ENCODE peak calls at places on chromosomes 1 and 21, in five cellular contexts. Z is DND-41; R is hepatocyte; O is fibroblast of lung; A is CD8-positive, alpha-beta T cell. C is an unnamed sample. For H3K27me3, the result is how much of the 10 kb centered on the place peaks cover.

GRCh38 chr1:121586369-121587229 is 401.8 kb downstream of the SRGAP2C start:
- DNase-seq in Z (peak), R (peak), O (no peak), A (no peak), C (no peak)

GRCh38 chr1:33710989-33711388 is 152.9 kb upstream of the HMGB4 start:
- DNase-seq in Z (no peak), R (no peak), O (peak), A (no peak), C (no peak)

GRCh38 chr1:58898739-58899580 is 115.1 kb upstream of the JUN start:
- DNase-seq in Z (no peak), R (peak), O (no peak), A (no peak), C (no peak)

GRCh38 chr1:155242805-155243358 is 12.4 kb downstream of the ENTREP3 start:
- DNase-seq in Z (no peak), R (no peak), O (no peak), A (no peak), C (no peak)

GRCh38 chr1:68955424-68955823 is 458.5 kb upstream of the DEPDC1 start:
- DNase-seq in Z (no peak), R (no peak), O (peak), A (no peak), C (no peak)

GRCh38 chr1:91057784-91058183 is 35.9 kb upstream of the ZNF644 start:
- DNase-seq in Z (no peak), R (no peak), O (no peak), A (no peak), C (no peak)

GRCh38 chr1:33348194-33348593 is 27.3 kb upstream of the A3GALT2 start:
- DNase-seq in Z (no peak), R (no peak), O (peak), A (no peak), C (no peak)

GRCh38 chr21:39867198-39867650 is at the start of gene PCP4:
- DNase-seq in Z (peak), R (peak), O (peak), A (no peak), C (no peak)

GRCh38 chr1:8157765-8158164 is 131.7 kb upstream of the ERRFI1 start:
- DNase-seq in Z (no peak), R (no peak), O (no peak), A (no peak), C (no peak)

GRCh38 chr1:23194119-23194984 is 22.9 kb downstream of the HTR1D start:
- DNase-seq in Z (no peak), R (no peak), O (peak), A (no peak), C (no peak)

GRCh38 chr1:241163363-241163762 is 193.6 kb downstream of the RGS7 start:
- DNase-seq in Z (no peak), R (no peak), O (no peak), A (no peak), C (no peak)

GRCh38 chr1:153490272-153491051 is 30.0 kb upstream of the S100A7 start:
- DNase-seq in Z (no peak), R (peak), O (peak), A (no peak), C (no peak)

GRCh38 chr1:237386362-237387143 is 344.6 kb downstream of the RYR2 start:
- DNase-seq in Z (no peak), R (peak), O (peak), A (no peak), C (no peak)

GRCh38 chr1:162905759-162906158 is 44.8 kb upstream of the CCDC190 start:
- DNase-seq in Z (no peak), R (peak), O (peak), A (no peak), C (no peak)

GRCh38 chr1:51568231-51568935 is 48.5 kb upstream of the OSBPL9 start:
- DNase-seq in Z (no peak), R (no peak), O (no peak), A (no peak), C (no peak)

GRCh38 chr21:37224861-37225260 is 42.3 kb downstream of the VPS26C start:
- DNase-seq in Z (peak), R (no peak), O (no peak), A (no peak), C (no peak)

GRCh38 chr21:42514883-42515228 is 1.2 kb downstream of the SLC37A1 start:
- DNase-seq in Z (no peak), R (no peak), O (no peak), A (no peak), C (no peak)

GRCh38 chr1:164725401-164725800 is 166.4 kb downstream of the PBX1 start:
- DNase-seq in Z (no peak), R (no peak), O (no peak), A (no peak), C (no peak)

GRCh38 chr1:160607051-160608032 is 28.0 kb upstream of the CD84 start:
- DNase-seq in Z (peak), R (peak), O (peak), A (peak), C (peak)

GRCh38 chr1:110465038-110465813 is 14.3 kb downstream of the PROK1 start:
- DNase-seq in Z (no peak), R (peak), O (no peak), A (no peak), C (no peak)

GRCh38 chr1:3978928-3979325 is 78.9 kb upstream of the C1orf174 start:
- DNase-seq in Z (no peak), R (no peak), O (no peak), A (no peak), C (no peak)

GRCh38 chr1:3981746-3982505 is 81.9 kb upstream of the C1orf174 start:
- DNase-seq in Z (no peak), R (no peak), O (no peak), A (no peak), C (no peak)

GRCh38 chr1:3978196-3978927 is 78.3 kb upstream of the C1orf174 start:
- DNase-seq in Z (no peak), R (no peak), O (no peak), A (no peak), C (no peak)

GRCh38 chr1:3983181-3983580 is 83.1 kb upstream of the C1orf174 start:
- DNase-seq in Z (no peak), R (no peak), O (no peak), A (no peak), C (no peak)

GRCh38 chr1:3981261-3981660 is 81.2 kb upstream of the C1orf174 start:
- DNase-seq in Z (no peak), R (no peak), O (no peak), A (no peak), C (no peak)
- H3K27me3 ChIP-seq in Z (under half), R (under half), O (under half), A (under half), C (under half)

DNA sequence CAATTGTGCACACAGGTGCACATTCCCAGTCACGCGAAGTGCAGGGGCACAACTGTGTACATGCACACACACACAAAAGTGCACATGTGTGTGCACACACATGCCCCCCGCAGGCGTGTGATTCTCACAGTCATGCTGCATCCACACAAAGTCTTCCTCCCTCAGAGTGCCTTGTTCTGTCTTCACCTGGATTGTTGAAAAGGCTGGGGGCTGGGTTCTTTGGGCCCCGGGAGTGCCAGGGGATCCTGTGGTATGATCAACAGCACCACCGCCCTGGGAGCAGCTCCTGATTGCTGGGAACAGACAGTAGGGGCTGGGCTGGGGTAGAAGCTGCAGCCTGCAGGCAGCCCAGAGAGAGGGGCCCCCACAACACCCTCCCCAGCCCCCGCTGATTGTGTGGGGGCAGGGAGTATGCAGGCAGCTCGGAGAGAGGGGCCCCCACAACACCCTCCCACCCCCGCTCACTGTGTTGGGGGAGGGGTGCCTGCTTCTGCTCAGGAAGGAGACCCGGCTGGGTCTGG is 3.4 kb downstream of the COL18A1 start:
- DNase-seq in Z (no peak), R (no peak), O (no peak), A (no peak), C (no peak)
- H3K27me3 ChIP-seq in Z (under half), R (under half), O (under half), A (under half), C (under half)

GRCh38 chr21:38696617-38697016 is 109.1 kb upstream of the ETS2 start:
- DNase-seq in Z (no peak), R (no peak), O (no peak), A (no peak), C (no peak)
- H3K27me3 ChIP-seq in Z (under half), R (under half), O (under half), A (under half), C (under half)

GRCh38 chr1:16978139-16978538 is 2.3 kb downstream of the MFAP2 start:
- DNase-seq in Z (no peak), R (no peak), O (no peak), A (no peak), C (no peak)
- H3K27me3 ChIP-seq in Z (under half), R (under half), O (under half), A (under half), C (under half)

GRCh38 chr1:206117151-206117948 is at the start of gene AVPR1B:
- DNase-seq in Z (no peak), R (peak), O (peak), A (no peak), C (no peak)
- H3K27me3 ChIP-seq in Z (under half), R (under half), O (under half), A (under half), C (under half)

GRCh38 chr1:118988186-118989005 is at the start of gene TBX15:
- DNase-seq in Z (no peak), R (no peak), O (no peak), A (no peak), C (no peak)
- H3K27me3 ChIP-seq in Z (under half), R (half or more), O (half or more), A (under half), C (half or more)

GRCh38 chr1:17588048-17588781 is 48.7 kb downstream of the ARHGEF10L start:
- DNase-seq in Z (no peak), R (peak), O (peak), A (no peak), C (no peak)
- H3K27me3 ChIP-seq in Z (under half), R (under half), O (under half), A (under half), C (under half)

C was measured in CD4-positive, alpha-beta T cell.